ENCODE peak calls at places on chromosomes 16 and 17, in nine cellular contexts. V is cardiac muscle cell, F is AG09309, Y is SK-N-SH, Z is brain microvascular endothelial cell, R is tibial nerve, H is ovary, T is omental fat pad, C is lower leg skin. D is an unnamed sample.

GRCh38 chr16:88924834-88925539 is 52.0 kb downstream of the CBFA2T3 start:
- DNase-seq in H (no peak), V (peak), C (no peak), T (no peak), F (peak), Z (peak), R (no peak), Y (peak), D (peak)

GRCh38 chr17:7038025-7038862 is 2.4 kb downstream of the SLC16A13 start:
- DNase-seq in H (no peak), F (no peak), V (no peak), Z (no peak), R (no peak), T (no peak), Y (peak), C (no peak), D (no peak)

GRCh38 chr17:65301184-65301583 is 164.0 kb downstream of the RGS9 start:
- DNase-seq in T (no peak), F (no peak), Z (no peak), V (no peak), C (no peak), R (no peak), H (no peak), Y (no peak), D (no peak)

GRCh38 chr16:4612977-4613635 is 1.6 kb downstream of the UBALD1 start:
- DNase-seq in Z (no peak), V (no peak), T (no peak), H (no peak), Y (peak), F (no peak), C (no peak), R (no peak), D (no peak)

GRCh38 chr16:49365711-49366509 is 7.7 kb upstream of the C16orf78 start:
- DNase-seq in Z (no peak), Y (no peak), T (no peak), R (no peak), F (no peak), H (no peak), V (no peak), C (peak), D (no peak)

GRCh38 chr17:7443499-7444485 is 1.1 kb upstream of the CHRNB1 start:
- DNase-seq in V (no peak), R (no peak), F (no peak), H (no peak), T (no peak), C (peak), Z (no peak), Y (no peak), D (no peak)

GRCh38 chr16:75792781-75793180 is 66.5 kb upstream of the CPHXL start:
- DNase-seq in R (no peak), T (no peak), F (no peak), Z (no peak), Y (no peak), C (no peak), H (no peak), V (no peak), D (no peak)

GRCh38 chr17:4665027-4665426 is 23.5 kb upstream of the ALOX15 start:
- DNase-seq in T (no peak), F (no peak), Z (no peak), Y (no peak), C (no peak), V (no peak), H (no peak), R (no peak), D (no peak)

GRCh38 chr17:29176500-29177351 is 3.5 kb downstream of the MYO18A start:
- DNase-seq in T (no peak), H (peak), R (no peak), V (peak), Z (no peak), C (peak), Y (peak), F (no peak), D (peak)

GRCh38 chr17:72135546-72136325 is 14.9 kb downstream of the SOX9 start:
- DNase-seq in F (no peak), H (no peak), C (no peak), T (no peak), Y (no peak), V (no peak), Z (no peak), R (no peak), D (no peak)

GRCh38 chr17:72139213-72139612 is 18.4 kb downstream of the SOX9 start:
- DNase-seq in Z (no peak), R (no peak), V (no peak), Y (no peak), F (no peak), T (no peak), H (no peak), C (no peak), D (no peak)

GRCh38 chr17:72136692-72137550 is 16.1 kb downstream of the SOX9 start:
- DNase-seq in T (no peak), H (no peak), F (no peak), Z (peak), Y (no peak), R (no peak), C (no peak), V (no peak), D (no peak)

DNA sequence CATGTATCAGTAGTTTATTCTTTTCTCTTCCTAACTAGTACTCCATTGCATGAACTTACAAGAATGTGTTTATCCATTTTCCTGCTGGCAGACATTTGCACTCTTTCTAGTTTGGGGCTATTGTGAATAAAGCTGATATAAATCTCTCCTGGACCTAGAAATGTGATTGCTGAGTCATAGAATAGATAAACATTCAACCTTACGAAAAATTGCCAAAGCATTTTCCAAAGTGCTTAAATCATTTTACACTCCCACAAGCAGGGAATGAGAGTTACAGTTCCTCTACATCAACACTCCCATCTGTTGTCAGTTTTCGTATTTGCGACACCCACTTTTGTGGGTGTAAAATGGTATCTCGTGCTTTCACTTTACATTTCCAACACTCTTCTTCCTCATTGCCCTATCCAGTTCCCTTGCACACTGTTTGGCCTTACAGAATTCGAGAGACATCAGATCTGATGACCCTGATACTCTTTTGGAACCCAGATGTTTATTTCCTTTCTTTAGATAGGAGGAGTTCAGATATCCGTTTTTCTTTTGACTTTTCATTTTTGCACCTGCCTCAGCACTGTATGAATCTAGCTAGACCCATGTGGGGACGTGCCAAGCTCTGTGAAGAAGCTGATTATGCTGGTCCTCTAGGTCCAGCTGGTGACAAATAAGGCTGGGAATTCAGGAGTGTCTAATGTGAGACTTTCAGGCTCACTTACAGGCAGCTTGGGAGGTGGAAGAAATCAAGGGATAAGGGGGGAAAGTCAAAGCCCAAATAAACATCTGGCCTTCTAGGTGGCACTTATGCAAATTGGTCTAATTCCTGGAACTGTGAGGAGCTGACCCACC is 14.0 kb downstream of the SOX9 start:
- DNase-seq in Z (no peak), Y (no peak), F (peak), T (no peak), V (no peak), C (no peak), H (no peak), R (no peak), D (no peak)
- TF ChIP-seq CTCF in Z (no peak), Y (no peak), F (no peak), T (no peak), V (no peak), C (no peak), H (no peak), R (no peak), D (no peak)

GRCh38 chr16:48334325-48334724 is 50.9 kb downstream of the SIAH1 start:
- DNase-seq in Z (no peak), H (no peak), T (no peak), Y (no peak), V (no peak), R (no peak), F (no peak), C (no peak), D (no peak)
- TF ChIP-seq CTCF in Z (peak), H (no peak), T (no peak), Y (peak), V (no peak), R (no peak), F (no peak), C (no peak), D (no peak)

GRCh38 chr17:8696456-8696855 is 48.2 kb downstream of the CCDC42 start:
- DNase-seq in Z (no peak), F (no peak), H (no peak), T (no peak), Y (no peak), C (peak), V (no peak), R (no peak), D (no peak)
- TF ChIP-seq CTCF in Z (no peak), F (no peak), H (no peak), T (no peak), Y (no peak), C (no peak), V (no peak), R (no peak), D (no peak)

GRCh38 chr17:60738287-60738686 is 60.6 kb downstream of the BCAS3 start:
- DNase-seq in Z (no peak), H (no peak), R (no peak), F (no peak), T (no peak), Y (no peak), C (no peak), V (no peak), D (no peak)
- TF ChIP-seq CTCF in Z (no peak), H (no peak), R (no peak), F (no peak), T (no peak), Y (no peak), C (no peak), V (no peak), D (no peak)

GRCh38 chr17:74351552-74352210 is 10.0 kb downstream of the BTBD17 start:
- DNase-seq in F (no peak), Y (peak), H (no peak), R (no peak), T (no peak), Z (no peak), V (peak), C (no peak), D (peak)
- TF ChIP-seq CTCF in F (no peak), Y (no peak), H (no peak), R (no peak), T (no peak), Z (no peak), V (no peak), C (no peak), D (no peak)

GRCh38 chr17:75605790-75606189 is 18.2 kb downstream of the MYO15B start:
- DNase-seq in C (no peak), Y (no peak), V (no peak), F (no peak), H (no peak), Z (no peak), T (no peak), R (no peak), D (no peak)

GRCh38 chr17:75603123-75603522 is 15.5 kb downstream of the MYO15B start:
- DNase-seq in Z (no peak), F (no peak), Y (no peak), C (no peak), H (no peak), R (no peak), T (no peak), V (no peak), D (no peak)

GRCh38 chr17:75601057-75601987 is 13.7 kb downstream of the MYO15B start:
- DNase-seq in T (no peak), R (peak), V (peak), C (no peak), H (no peak), Z (peak), F (no peak), Y (peak), D (peak)

GRCh38 chr17:75602644-75603043 is 15.0 kb downstream of the MYO15B start:
- DNase-seq in Z (no peak), Y (no peak), R (no peak), F (no peak), H (no peak), T (no peak), C (no peak), V (no peak), D (no peak)

GRCh38 chr17:75604034-75604695 is 16.6 kb downstream of the MYO15B start:
- DNase-seq in T (no peak), F (no peak), C (no peak), Y (no peak), R (no peak), Z (no peak), H (no peak), V (no peak), D (no peak)
- TF ChIP-seq CTCF in T (no peak), F (no peak), C (no peak), Y (no peak), R (no peak), Z (no peak), H (no peak), V (no peak), D (no peak)

D was measured in activated CD8-positive, alpha-beta T cell treated with anti-CD3 and anti-CD28 coated beads for 36 hours.